ENCODE peak calls at places on chromosome 9, in ten cellular contexts. One of them, this sample, is unnamed.

GRCh38 chr9:113578877-113579269 is 115.3 kb downstream of the RGS3 start:
- DNase-seq in prostate gland: no peak
- DNase-seq in GM12878: peak
- DNase-seq in ascending aorta: peak
- DNase-seq in BJ: peak
- DNase-seq in GM23338: no peak
- DNase-seq in uterus: no peak
- DNase-seq in CD8-positive, alpha-beta T cell: peak
- DNase-seq in left lung: peak
- DNase-seq in A549: peak
- DNase-seq in this sample: peak

GRCh38 chr9:98656536-98656935 is 52.2 kb downstream of the GABBR2 start:
- DNase-seq in prostate gland: no peak
- DNase-seq in GM12878: no peak
- DNase-seq in ascending aorta: no peak
- DNase-seq in BJ: no peak
- DNase-seq in GM23338: no peak
- DNase-seq in uterus: no peak
- DNase-seq in CD8-positive, alpha-beta T cell: no peak
- DNase-seq in left lung: no peak
- DNase-seq in A549: no peak
- DNase-seq in this sample: no peak

GRCh38 chr9:36441966-36442365 is 41.9 kb upstream of the RNF38 start:
- DNase-seq in prostate gland: no peak
- DNase-seq in GM12878: no peak
- DNase-seq in ascending aorta: no peak
- DNase-seq in BJ: no peak
- DNase-seq in GM23338: peak
- DNase-seq in uterus: no peak
- DNase-seq in CD8-positive, alpha-beta T cell: no peak
- DNase-seq in left lung: no peak
- DNase-seq in A549: no peak
- DNase-seq in this sample: no peak

GRCh38 chr9:127426756-127427155 is 2.6 kb downstream of the ZNF79 start:
- DNase-seq in prostate gland: no peak
- DNase-seq in GM12878: no peak
- DNase-seq in ascending aorta: no peak
- DNase-seq in BJ: no peak
- DNase-seq in GM23338: no peak
- DNase-seq in uterus: no peak
- DNase-seq in CD8-positive, alpha-beta T cell: no peak
- DNase-seq in left lung: no peak
- DNase-seq in A549: no peak
- DNase-seq in this sample: no peak

GRCh38 chr9:32015795-32016194 is 368.6 kb upstream of the ACO1 start:
- DNase-seq in prostate gland: no peak
- DNase-seq in GM12878: no peak
- DNase-seq in ascending aorta: no peak
- DNase-seq in BJ: no peak
- DNase-seq in GM23338: no peak
- DNase-seq in uterus: no peak
- DNase-seq in CD8-positive, alpha-beta T cell: no peak
- DNase-seq in left lung: no peak
- DNase-seq in A549: no peak
- DNase-seq in this sample: no peak

GRCh38 chr9:138077898-138078540 is 200.4 kb downstream of the CACNA1B start:
- DNase-seq in prostate gland: no peak
- DNase-seq in GM12878: no peak
- DNase-seq in ascending aorta: no peak
- DNase-seq in BJ: no peak
- DNase-seq in GM23338: no peak
- DNase-seq in uterus: peak
- DNase-seq in CD8-positive, alpha-beta T cell: no peak
- DNase-seq in left lung: no peak
- DNase-seq in A549: no peak
- DNase-seq in this sample: no peak

GRCh38 chr9:109453210-109453842 is 44.8 kb downstream of the PTPN3 start:
- DNase-seq in prostate gland: peak
- DNase-seq in GM12878: no peak
- DNase-seq in ascending aorta: no peak
- DNase-seq in BJ: peak
- DNase-seq in GM23338: no peak
- DNase-seq in uterus: no peak
- DNase-seq in CD8-positive, alpha-beta T cell: no peak
- DNase-seq in left lung: no peak
- DNase-seq in A549: peak
- DNase-seq in this sample: no peak

GRCh38 chr9:70080481-70081119 is 37.0 kb downstream of the MAMDC2 start:
- DNase-seq in prostate gland: no peak
- DNase-seq in GM12878: no peak
- DNase-seq in ascending aorta: no peak
- DNase-seq in BJ: peak
- DNase-seq in GM23338: peak
- DNase-seq in uterus: peak
- DNase-seq in CD8-positive, alpha-beta T cell: no peak
- DNase-seq in left lung: no peak
- DNase-seq in A549: peak
- DNase-seq in this sample: no peak

GRCh38 chr9:129597355-129598088 is 23.4 kb downstream of the C9orf50 start:
- DNase-seq in prostate gland: peak
- DNase-seq in GM12878: no peak
- DNase-seq in ascending aorta: no peak
- DNase-seq in BJ: no peak
- DNase-seq in GM23338: peak
- DNase-seq in uterus: peak
- DNase-seq in CD8-positive, alpha-beta T cell: peak
- DNase-seq in left lung: peak
- DNase-seq in A549: peak
- DNase-seq in this sample: peak

GRCh38 chr9:89744730-89745129 is 139.9 kb downstream of the GADD45G start:
- DNase-seq in prostate gland: no peak
- DNase-seq in GM12878: no peak
- DNase-seq in ascending aorta: no peak
- DNase-seq in BJ: no peak
- DNase-seq in GM23338: no peak
- DNase-seq in uterus: no peak
- DNase-seq in CD8-positive, alpha-beta T cell: no peak
- DNase-seq in left lung: no peak
- DNase-seq in A549: no peak
- DNase-seq in this sample: no peak

GRCh38 chr9:21392270-21392669 is 7.1 kb upstream of the IFNA2 start:
- DNase-seq in prostate gland: no peak
- DNase-seq in GM12878: no peak
- DNase-seq in ascending aorta: no peak
- DNase-seq in BJ: no peak
- DNase-seq in GM23338: peak
- DNase-seq in uterus: no peak
- DNase-seq in CD8-positive, alpha-beta T cell: no peak
- DNase-seq in left lung: no peak
- DNase-seq in A549: peak
- DNase-seq in this sample: no peak

GRCh38 chr9:93958875-93959682 is 3.9 kb upstream of the BARX1 start:
- DNase-seq in prostate gland: no peak
- DNase-seq in GM12878: no peak
- DNase-seq in ascending aorta: no peak
- DNase-seq in BJ: no peak
- DNase-seq in GM23338: peak
- DNase-seq in uterus: no peak
- DNase-seq in CD8-positive, alpha-beta T cell: no peak
- DNase-seq in left lung: no peak
- DNase-seq in A549: no peak
- DNase-seq in this sample: peak

GRCh38 chr9:129464972-129465833 is 155.7 kb downstream of the C9orf50 start:
- DNase-seq in prostate gland: no peak
- DNase-seq in GM12878: no peak
- DNase-seq in ascending aorta: no peak
- DNase-seq in BJ: no peak
- DNase-seq in GM23338: no peak
- DNase-seq in uterus: peak
- DNase-seq in CD8-positive, alpha-beta T cell: no peak
- DNase-seq in left lung: no peak
- DNase-seq in A549: no peak
- DNase-seq in this sample: no peak

GRCh38 chr9:93962561-93963440 is 7.6 kb upstream of the BARX1 start:
- DNase-seq in prostate gland: peak
- DNase-seq in GM12878: peak
- DNase-seq in ascending aorta: no peak
- DNase-seq in BJ: peak
- DNase-seq in GM23338: peak
- DNase-seq in uterus: peak
- DNase-seq in CD8-positive, alpha-beta T cell: peak
- DNase-seq in left lung: peak
- DNase-seq in A549: peak
- DNase-seq in this sample: peak

GRCh38 chr9:111349766-111350165 is 19.7 kb upstream of the OR2K2 start:
- DNase-seq in prostate gland: no peak
- DNase-seq in GM12878: no peak
- DNase-seq in ascending aorta: no peak
- DNase-seq in BJ: no peak
- DNase-seq in GM23338: no peak
- DNase-seq in uterus: no peak
- DNase-seq in CD8-positive, alpha-beta T cell: no peak
- DNase-seq in left lung: no peak
- DNase-seq in A549: peak
- DNase-seq in this sample: no peak

GRCh38 chr9:131310833-131311554 is 21.5 kb downstream of the PLPP7 start:
- DNase-seq in prostate gland: no peak
- DNase-seq in GM12878: no peak
- DNase-seq in ascending aorta: no peak
- DNase-seq in BJ: no peak
- DNase-seq in GM23338: peak
- DNase-seq in uterus: no peak
- DNase-seq in CD8-positive, alpha-beta T cell: peak
- DNase-seq in left lung: no peak
- DNase-seq in A549: peak
- DNase-seq in this sample: peak
- TF ChIP-seq CTCF in prostate gland: no peak
- TF ChIP-seq CTCF in GM12878: no peak
- TF ChIP-seq CTCF in ascending aorta: no peak
- TF ChIP-seq CTCF in BJ: no peak
- TF ChIP-seq CTCF in GM23338: no peak
- TF ChIP-seq CTCF in uterus: no peak
- TF ChIP-seq CTCF in CD8-positive, alpha-beta T cell: no peak
- TF ChIP-seq CTCF in left lung: no peak
- TF ChIP-seq CTCF in A549: no peak
- TF ChIP-seq CTCF in this sample: no peak

GRCh38 chr9:88534456-88535225 is at the start of gene NXNL2:
- DNase-seq in prostate gland: peak
- DNase-seq in GM12878: no peak
- DNase-seq in ascending aorta: no peak
- DNase-seq in BJ: peak
- DNase-seq in GM23338: peak
- DNase-seq in uterus: peak
- DNase-seq in CD8-positive, alpha-beta T cell: peak
- DNase-seq in left lung: peak
- DNase-seq in A549: peak
- DNase-seq in this sample: no peak

GRCh38 chr9:88536951-88537742 is 2.2 kb downstream of the NXNL2 start:
- DNase-seq in prostate gland: no peak
- DNase-seq in GM12878: no peak
- DNase-seq in ascending aorta: no peak
- DNase-seq in BJ: no peak
- DNase-seq in GM23338: no peak
- DNase-seq in uterus: peak
- DNase-seq in CD8-positive, alpha-beta T cell: no peak
- DNase-seq in left lung: no peak
- DNase-seq in A549: peak
- DNase-seq in this sample: no peak

GRCh38 chr9:88535932-88536324 is 950 bp downstream of the NXNL2 start:
- DNase-seq in prostate gland: no peak
- DNase-seq in GM12878: no peak
- DNase-seq in ascending aorta: no peak
- DNase-seq in BJ: no peak
- DNase-seq in GM23338: peak
- DNase-seq in uterus: peak
- DNase-seq in CD8-positive, alpha-beta T cell: no peak
- DNase-seq in left lung: no peak
- DNase-seq in A549: no peak
- DNase-seq in this sample: no peak

GRCh38 chr9:88533951-88534455 is 975 bp upstream of the NXNL2 start:
- DNase-seq in prostate gland: no peak
- DNase-seq in GM12878: no peak
- DNase-seq in ascending aorta: no peak
- DNase-seq in BJ: no peak
- DNase-seq in GM23338: peak
- DNase-seq in uterus: peak
- DNase-seq in CD8-positive, alpha-beta T cell: no peak
- DNase-seq in left lung: peak
- DNase-seq in A549: peak
- DNase-seq in this sample: no peak

GRCh38 chr9:88535226-88535931 is 401 bp downstream of the NXNL2 start:
- DNase-seq in prostate gland: peak
- DNase-seq in GM12878: no peak
- DNase-seq in ascending aorta: no peak
- DNase-seq in BJ: no peak
- DNase-seq in GM23338: peak
- DNase-seq in uterus: peak
- DNase-seq in CD8-positive, alpha-beta T cell: no peak
- DNase-seq in left lung: no peak
- DNase-seq in A549: peak
- DNase-seq in this sample: no peak
- TF ChIP-seq CTCF in prostate gland: no peak
- TF ChIP-seq CTCF in GM12878: no peak
- TF ChIP-seq CTCF in ascending aorta: no peak
- TF ChIP-seq CTCF in BJ: no peak
- TF ChIP-seq CTCF in GM23338: peak
- TF ChIP-seq CTCF in uterus: no peak
- TF ChIP-seq CTCF in CD8-positive, alpha-beta T cell: no peak
- TF ChIP-seq CTCF in left lung: no peak
- TF ChIP-seq CTCF in A549: no peak
- TF ChIP-seq CTCF in this sample: no peak

GRCh38 chr9:91659529-91660294 is 236.1 kb upstream of the NFIL3 start:
- DNase-seq in prostate gland: peak
- DNase-seq in GM12878: no peak
- DNase-seq in ascending aorta: no peak
- DNase-seq in BJ: no peak
- DNase-seq in GM23338: peak
- DNase-seq in uterus: no peak
- DNase-seq in CD8-positive, alpha-beta T cell: no peak
- DNase-seq in left lung: no peak
- DNase-seq in A549: peak
- DNase-seq in this sample: no peak
- TF ChIP-seq CTCF in prostate gland: peak
- TF ChIP-seq CTCF in GM12878: peak
- TF ChIP-seq CTCF in ascending aorta: no peak
- TF ChIP-seq CTCF in BJ: peak
- TF ChIP-seq CTCF in GM23338: no peak
- TF ChIP-seq CTCF in uterus: peak
- TF ChIP-seq CTCF in CD8-positive, alpha-beta T cell: no peak
- TF ChIP-seq CTCF in left lung: no peak
- TF ChIP-seq CTCF in A549: peak
- TF ChIP-seq CTCF in this sample: peak

DNA sequence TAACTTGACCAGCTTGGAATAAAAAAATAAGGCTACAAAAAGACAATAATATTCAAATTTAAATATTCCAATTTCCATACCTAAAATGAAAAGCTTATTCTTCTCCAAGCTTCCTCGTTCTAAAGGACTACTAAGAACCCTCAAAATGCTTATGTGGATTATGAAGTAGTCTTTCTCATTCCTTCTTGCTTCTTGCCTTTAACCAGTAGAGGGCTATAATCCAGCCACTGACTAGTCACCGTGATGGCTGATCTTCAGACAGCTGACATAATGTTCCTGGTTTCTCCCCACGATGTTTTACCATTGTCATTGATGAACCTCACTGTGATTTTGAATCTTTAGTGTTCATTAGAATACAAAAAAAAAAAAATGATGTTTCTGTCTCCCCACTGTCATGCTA is 515.3 kb downstream of the TLE1 start:
- DNase-seq in prostate gland: no peak
- DNase-seq in GM12878: no peak
- DNase-seq in ascending aorta: no peak
- DNase-seq in BJ: no peak
- DNase-seq in GM23338: peak
- DNase-seq in uterus: no peak
- DNase-seq in CD8-positive, alpha-beta T cell: no peak
- DNase-seq in left lung: no peak
- DNase-seq in A549: no peak
- DNase-seq in this sample: no peak
- TF ChIP-seq CTCF in prostate gland: no peak
- TF ChIP-seq CTCF in GM12878: no peak
- TF ChIP-seq CTCF in ascending aorta: no peak
- TF ChIP-seq CTCF in BJ: no peak
- TF ChIP-seq CTCF in GM23338: peak
- TF ChIP-seq CTCF in uterus: no peak
- TF ChIP-seq CTCF in CD8-positive, alpha-beta T cell: no peak
- TF ChIP-seq CTCF in left lung: no peak
- TF ChIP-seq CTCF in A549: peak
- TF ChIP-seq CTCF in this sample: no peak

This sample was measured in GM13977.